ENCODE peak calls at places on chromosomes 6 and 20, in nine cellular contexts. Y is cardiac muscle cell, Z is AG04450, X is PC-9, G is fibroblast of pulmonary artery, C is foreskin fibroblast, Q is NB4, F is suprapubic skin, R is cardiac fibroblast. H is an unnamed sample.

GRCh38 chr20:60003776-60004175 is 45.6 kb downstream of the CDH26 start:
- DNase-seq in F (no peak), R (no peak), Z (no peak), X (no peak), G (no peak), C (no peak), Q (no peak), Y (no peak), H (no peak)

GRCh38 chr6:138692978-138693909 is 80.3 kb upstream of the CCDC28A start:
- DNase-seq in X (peak), Z (peak), R (peak), Y (peak), Q (peak), C (peak), G (peak), F (peak), H (peak)

GRCh38 chr20:44422083-44422482 is 53.6 kb upstream of the TTPAL start:
- DNase-seq in X (peak), R (no peak), C (peak), F (no peak), G (peak), Q (peak), Y (no peak), Z (no peak), H (no peak)

GRCh38 chr20:49685809-49686208 is 27.9 kb downstream of the B4GALT5 start:
- DNase-seq in G (peak), Q (peak), X (no peak), F (no peak), C (no peak), R (peak), Z (no peak), Y (no peak), H (no peak)

GRCh38 chr6:36487698-36488097 is 44.9 kb downstream of the KCTD20 start:
- DNase-seq in Y (no peak), F (no peak), Z (no peak), Q (no peak), C (no peak), G (no peak), R (no peak), X (no peak), H (no peak)

GRCh38 chr6:156698239-156699016 is 78.8 kb upstream of the ARID1B start:
- DNase-seq in F (no peak), G (no peak), Q (no peak), Z (no peak), Y (no peak), R (no peak), X (no peak), C (no peak), H (no peak)

GRCh38 chr6:1544000-1544399 is 65.7 kb upstream of the FOXC1 start:
- DNase-seq in Q (no peak), X (no peak), F (no peak), G (no peak), Z (no peak), C (no peak), R (no peak), Y (no peak), H (no peak)

GRCh38 chr6:132430110-132430509 is 28.8 kb upstream of the MOXD1 start:
- DNase-seq in R (no peak), Z (no peak), Y (no peak), Q (no peak), F (no peak), G (no peak), C (no peak), X (no peak), H (no peak)

GRCh38 chr6:130783416-130784107 is 43.6 kb upstream of the SMLR1 start:
- DNase-seq in R (no peak), Q (no peak), C (no peak), F (no peak), Z (no peak), Y (no peak), G (no peak), X (no peak), H (peak)

GRCh38 chr6:110681543-110682459 is 133.5 kb downstream of the CDK19 start:
- DNase-seq in X (no peak), Y (no peak), Z (no peak), G (no peak), F (no peak), Q (no peak), R (no peak), C (no peak), H (no peak)

GRCh38 chr20:539848-540247 is 3.7 kb downstream of the CSNK2A1 start:
- DNase-seq in R (peak), Q (no peak), G (peak), C (peak), Y (no peak), Z (no peak), X (no peak), F (no peak), H (no peak)
- H3K4me3 ChIP-seq in R (no peak), Q (peak), G (peak), C (no peak), Y (no peak), Z (no peak), X (peak), F (no peak), H (no peak)

GRCh38 chr6:117191448-117191847 is 73.9 kb upstream of the VGLL2 start:
- DNase-seq in Y (no peak), C (no peak), G (no peak), F (no peak), Q (no peak), R (no peak), X (no peak), Z (no peak), H (no peak)

GRCh38 chr6:117191009-117191408 is 74.3 kb upstream of the VGLL2 start:
- DNase-seq in Y (no peak), Z (no peak), C (no peak), F (no peak), X (no peak), G (no peak), Q (no peak), R (no peak), H (no peak)

DNA sequence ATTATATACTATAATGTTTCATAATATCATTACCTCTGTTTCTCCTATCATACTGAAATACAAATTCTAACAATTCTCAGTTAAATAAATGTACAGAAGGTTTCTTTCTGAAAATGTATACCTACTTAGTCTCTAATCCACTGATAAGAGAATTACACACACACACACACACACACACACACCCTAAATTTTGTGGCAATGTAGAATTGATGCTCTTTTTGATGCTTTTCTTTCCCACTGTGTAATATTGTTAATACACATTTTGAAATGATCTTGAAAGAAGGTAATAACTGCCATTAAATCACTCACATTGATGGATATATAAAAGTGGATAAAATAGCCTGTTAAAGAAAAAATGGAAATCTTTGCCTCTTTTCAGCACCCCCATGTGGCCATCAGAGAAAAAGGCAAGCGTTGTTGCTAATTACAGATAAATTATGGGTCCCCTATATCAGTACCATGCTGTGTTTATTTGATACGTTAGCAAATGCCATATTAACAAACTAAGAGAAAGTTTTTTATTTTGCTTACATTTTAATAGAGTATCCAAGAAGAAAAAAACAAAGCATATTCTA is 76.6 kb upstream of the VGLL2 start:
- DNase-seq in C (no peak), Q (peak), X (no peak), F (no peak), Y (no peak), R (no peak), G (no peak), Z (no peak), H (no peak)
- TF ChIP-seq CTCF in C (peak), Q (peak), X (peak), F (no peak), Y (peak), R (peak), G (no peak), Z (peak), H (peak)

GRCh38 chr6:13013681-13014550 is 297.3 kb downstream of the PHACTR1 start:
- DNase-seq in C (no peak), G (peak), Q (no peak), Y (no peak), R (peak), F (no peak), Z (no peak), X (no peak), H (no peak)
- H3K4me3 ChIP-seq in C (peak), G (peak), Q (peak), Y (peak), R (peak), F (peak), Z (no peak), X (no peak), H (peak)

DNA sequence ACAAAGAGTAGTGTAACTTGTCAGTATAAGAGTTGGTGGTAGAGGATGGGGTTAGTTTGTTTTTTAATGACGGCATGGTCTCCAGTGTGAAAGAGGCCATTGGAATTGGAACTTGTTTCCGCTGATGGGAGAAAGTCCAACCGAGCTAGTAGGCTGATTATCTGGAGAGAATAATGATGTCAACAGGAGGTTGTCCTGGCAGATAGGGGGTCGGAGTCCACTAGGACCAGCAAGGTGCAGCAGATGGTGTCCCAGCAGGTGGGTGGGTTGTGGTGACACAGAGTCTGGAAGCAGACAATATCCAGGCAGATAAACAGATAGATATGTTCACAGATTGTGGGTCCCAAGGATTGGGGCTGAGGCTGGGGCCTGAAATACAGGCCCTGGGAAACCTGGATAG is 35.1 kb downstream of the PKIB start:
- DNase-seq in Y (no peak), G (no peak), X (no peak), Q (no peak), Z (no peak), R (no peak), C (no peak), F (no peak), H (no peak)
- TF ChIP-seq CTCF in Y (no peak), G (no peak), X (no peak), Q (no peak), Z (no peak), R (no peak), C (no peak), F (no peak), H (no peak)

GRCh38 chr6:22470454-22471368 is 98.7 kb upstream of the HDGFL1 start:
- DNase-seq in X (peak), C (peak), R (peak), Z (no peak), Y (peak), Q (no peak), G (peak), F (no peak), H (no peak)
- H3K4me3 ChIP-seq in X (no peak), C (no peak), R (no peak), Z (no peak), Y (no peak), Q (no peak), G (no peak), F (no peak), H (no peak)

GRCh38 chr6:146693342-146693741 is 94.6 kb downstream of the ADGB start:
- DNase-seq in X (no peak), Q (no peak), Y (no peak), F (no peak), G (no peak), R (no peak), Z (no peak), C (no peak), H (no peak)
- TF ChIP-seq CTCF in X (no peak), Q (no peak), Y (no peak), F (no peak), G (no peak), R (no peak), Z (no peak), C (no peak), H (no peak)

GRCh38 chr6:170022291-170022722 is 268.6 kb downstream of the DLL1 start:
- DNase-seq in X (no peak), F (peak), C (no peak), Y (no peak), Z (no peak), G (no peak), Q (no peak), R (no peak), H (no peak)
- H3K4me3 ChIP-seq in X (no peak), F (no peak), C (no peak), Y (no peak), Z (no peak), G (no peak), Q (no peak), R (no peak), H (no peak)

DNA sequence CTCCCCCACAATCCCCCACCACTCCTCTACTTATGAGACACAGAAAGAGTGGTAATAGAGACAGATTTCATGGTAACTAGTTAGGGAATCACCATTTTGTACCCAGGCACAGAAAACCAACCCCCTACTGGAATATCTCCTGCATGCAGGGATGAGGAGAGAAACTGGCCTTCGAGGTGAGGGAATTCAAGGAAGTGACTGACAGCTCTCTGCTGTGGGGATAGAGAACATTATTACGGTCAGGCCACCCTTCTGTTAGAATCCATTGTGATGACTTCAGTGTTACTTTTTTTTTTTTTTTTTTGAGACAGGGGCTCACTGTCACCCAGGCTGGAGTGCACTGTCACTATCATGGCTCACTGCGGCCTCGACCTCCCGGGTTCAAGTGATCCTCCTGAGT is 9.6 kb upstream of the ZHX3 start:
- DNase-seq in F (no peak), R (no peak), X (no peak), Y (no peak), Z (no peak), Q (no peak), G (no peak), C (no peak), H (no peak)
- TF ChIP-seq CTCF in F (no peak), R (no peak), X (no peak), Y (no peak), Z (no peak), Q (no peak), G (no peak), C (no peak), H (no peak)

DNA sequence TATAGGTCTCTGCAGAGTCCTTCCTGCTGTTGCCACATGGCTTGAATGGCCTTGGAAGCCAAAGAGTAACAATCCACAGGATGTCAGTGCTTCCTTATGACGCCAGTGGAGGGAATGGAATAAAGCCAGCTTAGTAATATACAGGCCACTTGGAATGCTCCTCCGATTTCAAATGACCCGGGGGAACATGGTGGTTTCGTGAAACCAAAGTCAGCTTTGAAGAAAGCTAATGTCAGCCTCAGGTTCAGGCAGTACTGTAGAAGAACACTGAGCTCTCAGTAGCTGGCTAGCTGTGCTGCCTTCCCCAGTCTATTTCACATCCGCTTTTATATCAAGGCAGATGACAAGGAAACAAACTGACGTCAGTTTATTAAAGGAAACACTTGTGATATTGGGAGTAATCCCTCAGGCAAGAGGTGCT is 189.1 kb downstream of the DTNBP1 start:
- DNase-seq in Z (no peak), F (no peak), G (peak), R (peak), X (no peak), Y (no peak), Q (no peak), C (peak), H (no peak)
- H3K4me3 ChIP-seq in Z (no peak), F (no peak), G (no peak), R (no peak), X (no peak), Y (no peak), Q (no peak), C (no peak), H (no peak)